ENCODE peak calls at places on chromosomes 13 and 19, in four cellular contexts. H, C, X and B are unnamed samples.

GRCh38 chr13:31011193-31011860 is 78.9 kb downstream of the TEX26 start:
- DNase-seq in X (no peak), H (no peak), C (no peak), B (no peak)

GRCh38 chr19:19642506-19643157 is 825 bp downstream of the GMIP start:
- DNase-seq in X (no peak), H (no peak), C (no peak), B (peak; percentile 60)

GRCh38 chr13:30346159-30346788 is 38.9 kb upstream of the KATNAL1 start:
- DNase-seq in C (no peak), H (no peak), X (no peak), B (no peak)

GRCh38 chr13:31369213-31369612 is 169.4 kb downstream of the B3GLCT start:
- DNase-seq in H (no peak), X (no peak), C (no peak), B (no peak)

GRCh38 chr13:66886248-66886647 is 343.9 kb downstream of the PCDH9 start:
- DNase-seq in C (no peak), X (no peak), H (no peak), B (no peak)

GRCh38 chr13:74144269-74144668 is 10.1 kb upstream of the KLF12 start:
- DNase-seq in X (no peak), C (no peak), H (no peak), B (no peak)

GRCh38 chr19:39147480-39147879 is 21.9 kb downstream of the PAK4 start:
- DNase-seq in X (no peak), C (no peak), H (no peak), B (no peak)

GRCh38 chr19:45177817-45178261 is at the start of gene TRAPPC6A:
- DNase-seq in X (no peak), C (no peak), H (peak; percentile 70), B (peak; percentile 45)

GRCh38 chr13:99796175-99796819 is 175.3 kb downstream of the ZIC5 start:
- DNase-seq in H (peak; percentile 32), X (no peak), C (no peak), B (peak; percentile 35)

DNA sequence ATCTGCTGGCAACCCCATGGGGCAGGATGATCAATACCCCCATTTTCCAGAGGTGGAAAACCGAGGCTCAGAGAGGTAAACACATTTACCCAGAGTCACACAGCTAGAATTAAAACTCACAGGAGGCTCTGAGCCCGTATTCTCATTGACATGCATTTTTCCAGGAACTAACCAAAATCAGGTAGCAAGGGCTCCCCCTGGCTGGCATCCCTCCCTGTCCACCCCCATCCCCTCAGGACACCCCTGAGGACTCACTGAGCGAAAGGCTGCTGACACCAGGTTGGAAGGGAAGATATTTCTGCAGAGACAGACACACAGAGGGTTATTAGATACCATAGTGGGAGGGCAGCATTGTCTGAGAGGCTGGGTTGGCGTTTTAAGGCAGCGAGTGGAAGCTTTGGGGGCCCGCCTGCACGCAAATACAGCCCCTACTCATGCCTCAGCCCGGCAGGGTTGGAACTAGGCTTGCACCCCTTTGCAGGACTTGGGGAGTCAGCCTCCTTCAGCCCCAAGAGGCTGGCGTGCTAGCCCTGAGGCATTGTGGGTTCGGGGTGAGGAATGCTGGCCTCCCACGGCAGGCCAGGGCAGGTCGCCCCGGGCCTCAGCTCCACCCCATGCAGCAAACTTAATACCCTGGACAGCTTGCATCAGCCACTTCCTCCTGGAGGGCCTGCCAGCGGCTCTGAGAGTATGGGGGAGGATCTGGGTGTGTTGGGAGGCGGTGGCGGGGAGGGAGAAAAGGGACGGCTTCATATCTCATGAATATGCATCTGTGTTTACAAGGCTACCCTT is 3.9 kb downstream of the SLC1A5 start:
- DNase-seq in C (peak; percentile 82), X (peak; percentile 48), H (peak; percentile 95), B (peak; percentile 77)
- TF ChIP-seq POLR2A in C (no peak), X (no peak), H (no peak), B (no peak)

GRCh38 chr19:49814010-49814409 is 918 bp upstream of the FUZ start:
- DNase-seq in H (no peak), X (no peak), C (no peak), B (no peak)

GRCh38 chr19:49812452-49812996 is 568 bp downstream of the FUZ start:
- DNase-seq in C (no peak), X (no peak), H (no peak), B (no peak)

GRCh38 chr19:49811328-49811727 is 1.8 kb downstream of the FUZ start:
- DNase-seq in C (no peak), X (no peak), H (no peak), B (no peak)

GRCh38 chr19:49809987-49810389 is 3.1 kb downstream of the FUZ start:
- DNase-seq in H (no peak), C (no peak), X (no peak), B (no peak)

GRCh38 chr19:49812997-49813861 is at the start of gene FUZ:
- DNase-seq in H (peak; percentile 99), C (peak; percentile 98), X (peak; percentile 97), B (peak; percentile 98)
- TF ChIP-seq POLR2A in H (no peak), C (peak; percentile 6), X (no peak), B (no peak)

GRCh38 chr19:30799854-30800755 is 427.9 kb downstream of the ZNF536 start:
- DNase-seq in C (no peak), X (peak; percentile 33), H (no peak), B (peak; percentile 35)
- TF ChIP-seq POLR2A in C (no peak), X (no peak), H (no peak), B (no peak)

GRCh38 chr19:58346961-58347929 is 6.0 kb downstream of the A1BG start:
- DNase-seq in H (peak; percentile 63), C (peak; percentile 68), X (peak; percentile 59), B (peak; percentile 83)
- TF ChIP-seq POLR2A in H (no peak), C (peak; percentile 16), X (peak; percentile 36), B (peak; percentile 58)